ENCODE peak calls at places on chromosome 16, in seven cellular contexts. One of them, this sample, is unnamed.

GRCh38 chr16:2821483-2822157 is 4.6 kb downstream of the PRSS21 start:
- DNase-seq in effector memory CD8-positive, alpha-beta T cell: no peak
- DNase-seq in Jurkat, Clone E6-1: no peak
- DNase-seq in lung microvascular endothelial cell: no peak
- DNase-seq in activated CD4-positive, alpha-beta T cell treated with anti-CD3 and anti-CD28 coated beads, Interleukin-2, amount 10 ng/mL, durations not matched to agents 24 days and 14 days: no peak
- DNase-seq in activated naive CD4-positive, alpha-beta T cell treated with Interleukin-2 at 50 U/mL for 16 hours: no peak
- DNase-seq in amygdala: no peak
- DNase-seq in this sample: no peak

GRCh38 chr16:69693916-69694315 is 32.4 kb downstream of the NQO1 start:
- DNase-seq in amygdala: no peak
- DNase-seq in lung microvascular endothelial cell: no peak
- DNase-seq in effector memory CD8-positive, alpha-beta T cell: no peak
- DNase-seq in Jurkat, Clone E6-1: no peak
- DNase-seq in activated CD4-positive, alpha-beta T cell treated with anti-CD3 and anti-CD28 coated beads, Interleukin-2, amount 10 ng/mL, durations not matched to agents 24 days and 14 days: no peak
- DNase-seq in activated naive CD4-positive, alpha-beta T cell treated with Interleukin-2 at 50 U/mL for 16 hours: no peak
- DNase-seq in this sample: no peak

GRCh38 chr16:88560722-88561484 is 9.3 kb upstream of the ZC3H18 start:
- DNase-seq in Jurkat, Clone E6-1: no peak
- DNase-seq in activated CD4-positive, alpha-beta T cell treated with anti-CD3 and anti-CD28 coated beads, Interleukin-2, amount 10 ng/mL, durations not matched to agents 24 days and 14 days: no peak
- DNase-seq in activated naive CD4-positive, alpha-beta T cell treated with Interleukin-2 at 50 U/mL for 16 hours: no peak
- DNase-seq in lung microvascular endothelial cell: peak; percentile 35
- DNase-seq in amygdala: no peak
- DNase-seq in effector memory CD8-positive, alpha-beta T cell: no peak
- DNase-seq in this sample: peak; percentile 31

GRCh38 chr16:3651461-3652372 is 2.8 kb upstream of the DNASE1 start:
- DNase-seq in activated CD4-positive, alpha-beta T cell treated with anti-CD3 and anti-CD28 coated beads, Interleukin-2, amount 10 ng/mL, durations not matched to agents 24 days and 14 days: no peak
- DNase-seq in effector memory CD8-positive, alpha-beta T cell: no peak
- DNase-seq in Jurkat, Clone E6-1: no peak
- DNase-seq in amygdala: no peak
- DNase-seq in lung microvascular endothelial cell: no peak
- DNase-seq in activated naive CD4-positive, alpha-beta T cell treated with Interleukin-2 at 50 U/mL for 16 hours: no peak
- DNase-seq in this sample: no peak

GRCh38 chr16:30697264-30698138 is 1.5 kb upstream of the SRCAP start:
- DNase-seq in activated CD4-positive, alpha-beta T cell treated with anti-CD3 and anti-CD28 coated beads, Interleukin-2, amount 10 ng/mL, durations not matched to agents 24 days and 14 days: peak; percentile 62
- DNase-seq in amygdala: peak; percentile 96
- DNase-seq in activated naive CD4-positive, alpha-beta T cell treated with Interleukin-2 at 50 U/mL for 16 hours: no peak
- DNase-seq in lung microvascular endothelial cell: no peak
- DNase-seq in Jurkat, Clone E6-1: no peak
- DNase-seq in effector memory CD8-positive, alpha-beta T cell: no peak
- DNase-seq in this sample: peak; percentile 9

GRCh38 chr16:55832788-55833583 is at the start of gene CES1:
- DNase-seq in amygdala: no peak
- DNase-seq in Jurkat, Clone E6-1: no peak
- DNase-seq in activated CD4-positive, alpha-beta T cell treated with anti-CD3 and anti-CD28 coated beads, Interleukin-2, amount 10 ng/mL, durations not matched to agents 24 days and 14 days: no peak
- DNase-seq in lung microvascular endothelial cell: no peak
- DNase-seq in activated naive CD4-positive, alpha-beta T cell treated with Interleukin-2 at 50 U/mL for 16 hours: no peak
- DNase-seq in effector memory CD8-positive, alpha-beta T cell: no peak
- DNase-seq in this sample: peak; percentile 17

GRCh38 chr16:89048087-89048729 is 45.4 kb upstream of the ACSF3 start:
- DNase-seq in lung microvascular endothelial cell: no peak
- DNase-seq in activated CD4-positive, alpha-beta T cell treated with anti-CD3 and anti-CD28 coated beads, Interleukin-2, amount 10 ng/mL, durations not matched to agents 24 days and 14 days: no peak
- DNase-seq in Jurkat, Clone E6-1: no peak
- DNase-seq in effector memory CD8-positive, alpha-beta T cell: no peak
- DNase-seq in activated naive CD4-positive, alpha-beta T cell treated with Interleukin-2 at 50 U/mL for 16 hours: no peak
- DNase-seq in amygdala: no peak
- DNase-seq in this sample: no peak

GRCh38 chr16:64051826-64052225 is 1070.0 kb downstream of the CDH11 start:
- DNase-seq in lung microvascular endothelial cell: peak; percentile 13
- DNase-seq in activated naive CD4-positive, alpha-beta T cell treated with Interleukin-2 at 50 U/mL for 16 hours: no peak
- DNase-seq in effector memory CD8-positive, alpha-beta T cell: no peak
- DNase-seq in activated CD4-positive, alpha-beta T cell treated with anti-CD3 and anti-CD28 coated beads, Interleukin-2, amount 10 ng/mL, durations not matched to agents 24 days and 14 days: no peak
- DNase-seq in amygdala: no peak
- DNase-seq in Jurkat, Clone E6-1: no peak
- DNase-seq in this sample: peak; percentile 3

GRCh38 chr16:55728797-55729196 is 73.0 kb downstream of the SLC6A2 start:
- DNase-seq in activated naive CD4-positive, alpha-beta T cell treated with Interleukin-2 at 50 U/mL for 16 hours: no peak
- DNase-seq in lung microvascular endothelial cell: no peak
- DNase-seq in activated CD4-positive, alpha-beta T cell treated with anti-CD3 and anti-CD28 coated beads, Interleukin-2, amount 10 ng/mL, durations not matched to agents 24 days and 14 days: no peak
- DNase-seq in amygdala: no peak
- DNase-seq in effector memory CD8-positive, alpha-beta T cell: no peak
- DNase-seq in Jurkat, Clone E6-1: no peak
- DNase-seq in this sample: no peak

GRCh38 chr16:814974-815373 is 14.4 kb upstream of the GNG13 start:
- DNase-seq in amygdala: no peak
- DNase-seq in activated naive CD4-positive, alpha-beta T cell treated with Interleukin-2 at 50 U/mL for 16 hours: no peak
- DNase-seq in Jurkat, Clone E6-1: no peak
- DNase-seq in activated CD4-positive, alpha-beta T cell treated with anti-CD3 and anti-CD28 coated beads, Interleukin-2, amount 10 ng/mL, durations not matched to agents 24 days and 14 days: no peak
- DNase-seq in lung microvascular endothelial cell: no peak
- DNase-seq in effector memory CD8-positive, alpha-beta T cell: no peak
- DNase-seq in this sample: peak; percentile 31

GRCh38 chr16:15597135-15597534 is 45.8 kb downstream of the MARF1 start:
- DNase-seq in activated naive CD4-positive, alpha-beta T cell treated with Interleukin-2 at 50 U/mL for 16 hours: no peak
- DNase-seq in lung microvascular endothelial cell: no peak
- DNase-seq in Jurkat, Clone E6-1: no peak
- DNase-seq in amygdala: no peak
- DNase-seq in activated CD4-positive, alpha-beta T cell treated with anti-CD3 and anti-CD28 coated beads, Interleukin-2, amount 10 ng/mL, durations not matched to agents 24 days and 14 days: no peak
- DNase-seq in effector memory CD8-positive, alpha-beta T cell: no peak
- DNase-seq in this sample: no peak

GRCh38 chr16:21166561-21166961 is 8.1 kb downstream of the LDAF1 start:
- DNase-seq in lung microvascular endothelial cell: no peak
- DNase-seq in activated naive CD4-positive, alpha-beta T cell treated with Interleukin-2 at 50 U/mL for 16 hours: no peak
- DNase-seq in effector memory CD8-positive, alpha-beta T cell: no peak
- DNase-seq in amygdala: no peak
- DNase-seq in activated CD4-positive, alpha-beta T cell treated with anti-CD3 and anti-CD28 coated beads, Interleukin-2, amount 10 ng/mL, durations not matched to agents 24 days and 14 days: no peak
- DNase-seq in Jurkat, Clone E6-1: no peak
- DNase-seq in this sample: peak; percentile 51

GRCh38 chr16:68893710-68894705 is 50.7 kb downstream of the TANGO6 start:
- DNase-seq in effector memory CD8-positive, alpha-beta T cell: no peak
- DNase-seq in activated naive CD4-positive, alpha-beta T cell treated with Interleukin-2 at 50 U/mL for 16 hours: no peak
- DNase-seq in amygdala: no peak
- DNase-seq in activated CD4-positive, alpha-beta T cell treated with anti-CD3 and anti-CD28 coated beads, Interleukin-2, amount 10 ng/mL, durations not matched to agents 24 days and 14 days: no peak
- DNase-seq in lung microvascular endothelial cell: peak; percentile 52
- DNase-seq in Jurkat, Clone E6-1: peak; percentile 16
- DNase-seq in this sample: peak; percentile 30

GRCh38 chr16:28326881-28327610 is 34.7 kb downstream of the SBK1 start:
- DNase-seq in lung microvascular endothelial cell: peak; percentile 74
- DNase-seq in activated CD4-positive, alpha-beta T cell treated with anti-CD3 and anti-CD28 coated beads, Interleukin-2, amount 10 ng/mL, durations not matched to agents 24 days and 14 days: peak; percentile 90
- DNase-seq in Jurkat, Clone E6-1: peak; percentile 51
- DNase-seq in activated naive CD4-positive, alpha-beta T cell treated with Interleukin-2 at 50 U/mL for 16 hours: peak; percentile 74
- DNase-seq in effector memory CD8-positive, alpha-beta T cell: peak; percentile 68
- DNase-seq in amygdala: no peak
- DNase-seq in this sample: peak; percentile 42

GRCh38 chr16:67884-68789 is 4.3 kb downstream of the RHBDF1 start:
- DNase-seq in amygdala: no peak
- DNase-seq in activated naive CD4-positive, alpha-beta T cell treated with Interleukin-2 at 50 U/mL for 16 hours: no peak
- DNase-seq in lung microvascular endothelial cell: no peak
- DNase-seq in activated CD4-positive, alpha-beta T cell treated with anti-CD3 and anti-CD28 coated beads, Interleukin-2, amount 10 ng/mL, durations not matched to agents 24 days and 14 days: no peak
- DNase-seq in effector memory CD8-positive, alpha-beta T cell: no peak
- DNase-seq in Jurkat, Clone E6-1: no peak
- DNase-seq in this sample: peak; percentile 61

GRCh38 chr16:14302399-14303181 is 231.5 kb downstream of the MRTFB start:
- DNase-seq in amygdala: no peak
- DNase-seq in lung microvascular endothelial cell: peak; percentile 20
- DNase-seq in activated naive CD4-positive, alpha-beta T cell treated with Interleukin-2 at 50 U/mL for 16 hours: peak; percentile 18
- DNase-seq in activated CD4-positive, alpha-beta T cell treated with anti-CD3 and anti-CD28 coated beads, Interleukin-2, amount 10 ng/mL, durations not matched to agents 24 days and 14 days: peak; percentile 65
- DNase-seq in effector memory CD8-positive, alpha-beta T cell: no peak
- DNase-seq in Jurkat, Clone E6-1: no peak
- DNase-seq in this sample: no peak

GRCh38 chr16:4004206-4004605 is 112.0 kb downstream of the ADCY9 start:
- DNase-seq in activated CD4-positive, alpha-beta T cell treated with anti-CD3 and anti-CD28 coated beads, Interleukin-2, amount 10 ng/mL, durations not matched to agents 24 days and 14 days: no peak
- DNase-seq in amygdala: no peak
- DNase-seq in activated naive CD4-positive, alpha-beta T cell treated with Interleukin-2 at 50 U/mL for 16 hours: no peak
- DNase-seq in Jurkat, Clone E6-1: no peak
- DNase-seq in effector memory CD8-positive, alpha-beta T cell: no peak
- DNase-seq in lung microvascular endothelial cell: no peak
- DNase-seq in this sample: no peak

GRCh38 chr16:83520596-83520995 is 287.2 kb upstream of the HSBP1 start:
- DNase-seq in amygdala: no peak
- DNase-seq in Jurkat, Clone E6-1: no peak
- DNase-seq in effector memory CD8-positive, alpha-beta T cell: no peak
- DNase-seq in lung microvascular endothelial cell: no peak
- DNase-seq in activated naive CD4-positive, alpha-beta T cell treated with Interleukin-2 at 50 U/mL for 16 hours: no peak
- DNase-seq in activated CD4-positive, alpha-beta T cell treated with anti-CD3 and anti-CD28 coated beads, Interleukin-2, amount 10 ng/mL, durations not matched to agents 24 days and 14 days: no peak
- DNase-seq in this sample: no peak

GRCh38 chr16:28107232-28107631 is 43.7 kb upstream of the GSG1L start:
- DNase-seq in effector memory CD8-positive, alpha-beta T cell: no peak
- DNase-seq in lung microvascular endothelial cell: no peak
- DNase-seq in amygdala: no peak
- DNase-seq in activated naive CD4-positive, alpha-beta T cell treated with Interleukin-2 at 50 U/mL for 16 hours: no peak
- DNase-seq in activated CD4-positive, alpha-beta T cell treated with anti-CD3 and anti-CD28 coated beads, Interleukin-2, amount 10 ng/mL, durations not matched to agents 24 days and 14 days: no peak
- DNase-seq in Jurkat, Clone E6-1: no peak
- DNase-seq in this sample: no peak

GRCh38 chr16:67699265-67699664 is 19.9 kb downstream of the GFOD2 start:
- DNase-seq in lung microvascular endothelial cell: no peak
- DNase-seq in activated naive CD4-positive, alpha-beta T cell treated with Interleukin-2 at 50 U/mL for 16 hours: no peak
- DNase-seq in activated CD4-positive, alpha-beta T cell treated with anti-CD3 and anti-CD28 coated beads, Interleukin-2, amount 10 ng/mL, durations not matched to agents 24 days and 14 days: no peak
- DNase-seq in effector memory CD8-positive, alpha-beta T cell: no peak
- DNase-seq in amygdala: no peak
- DNase-seq in Jurkat, Clone E6-1: no peak
- DNase-seq in this sample: no peak

GRCh38 chr16:2180962-2181923 is 15.2 kb downstream of the CASKIN1 start:
- DNase-seq in effector memory CD8-positive, alpha-beta T cell: no peak
- DNase-seq in activated naive CD4-positive, alpha-beta T cell treated with Interleukin-2 at 50 U/mL for 16 hours: no peak
- DNase-seq in amygdala: no peak
- DNase-seq in activated CD4-positive, alpha-beta T cell treated with anti-CD3 and anti-CD28 coated beads, Interleukin-2, amount 10 ng/mL, durations not matched to agents 24 days and 14 days: no peak
- DNase-seq in lung microvascular endothelial cell: no peak
- DNase-seq in Jurkat, Clone E6-1: no peak
- DNase-seq in this sample: no peak

GRCh38 chr16:50464325-50465290 is 83.6 kb upstream of the NKD1 start:
- DNase-seq in lung microvascular endothelial cell: no peak
- DNase-seq in activated naive CD4-positive, alpha-beta T cell treated with Interleukin-2 at 50 U/mL for 16 hours: no peak
- DNase-seq in effector memory CD8-positive, alpha-beta T cell: no peak
- DNase-seq in amygdala: no peak
- DNase-seq in activated CD4-positive, alpha-beta T cell treated with anti-CD3 and anti-CD28 coated beads, Interleukin-2, amount 10 ng/mL, durations not matched to agents 24 days and 14 days: no peak
- DNase-seq in Jurkat, Clone E6-1: no peak
- DNase-seq in this sample: no peak

GRCh38 chr16:20671903-20672302 is 25.6 kb downstream of the ACSM1 start:
- DNase-seq in amygdala: no peak
- DNase-seq in activated naive CD4-positive, alpha-beta T cell treated with Interleukin-2 at 50 U/mL for 16 hours: no peak
- DNase-seq in lung microvascular endothelial cell: no peak
- DNase-seq in effector memory CD8-positive, alpha-beta T cell: no peak
- DNase-seq in Jurkat, Clone E6-1: no peak
- DNase-seq in activated CD4-positive, alpha-beta T cell treated with anti-CD3 and anti-CD28 coated beads, Interleukin-2, amount 10 ng/mL, durations not matched to agents 24 days and 14 days: no peak
- DNase-seq in this sample: no peak

GRCh38 chr16:57347858-57348257 is 10.7 kb upstream of the CCL22 start:
- DNase-seq in effector memory CD8-positive, alpha-beta T cell: no peak
- DNase-seq in amygdala: no peak
- DNase-seq in lung microvascular endothelial cell: no peak
- DNase-seq in activated CD4-positive, alpha-beta T cell treated with anti-CD3 and anti-CD28 coated beads, Interleukin-2, amount 10 ng/mL, durations not matched to agents 24 days and 14 days: no peak
- DNase-seq in activated naive CD4-positive, alpha-beta T cell treated with Interleukin-2 at 50 U/mL for 16 hours: no peak
- DNase-seq in Jurkat, Clone E6-1: no peak
- DNase-seq in this sample: no peak

GRCh38 chr16:25040543-25040942 is 25.4 kb upstream of the ARHGAP17 start:
- DNase-seq in amygdala: no peak
- DNase-seq in activated naive CD4-positive, alpha-beta T cell treated with Interleukin-2 at 50 U/mL for 16 hours: no peak
- DNase-seq in lung microvascular endothelial cell: no peak
- DNase-seq in Jurkat, Clone E6-1: no peak
- DNase-seq in activated CD4-positive, alpha-beta T cell treated with anti-CD3 and anti-CD28 coated beads, Interleukin-2, amount 10 ng/mL, durations not matched to agents 24 days and 14 days: no peak
- DNase-seq in effector memory CD8-positive, alpha-beta T cell: no peak
- DNase-seq in this sample: no peak

GRCh38 chr16:82011199-82011641 is at the start of gene SDR42E1:
- DNase-seq in activated CD4-positive, alpha-beta T cell treated with anti-CD3 and anti-CD28 coated beads, Interleukin-2, amount 10 ng/mL, durations not matched to agents 24 days and 14 days: peak; percentile 88
- DNase-seq in Jurkat, Clone E6-1: no peak
- DNase-seq in amygdala: no peak
- DNase-seq in lung microvascular endothelial cell: peak; percentile 54
- DNase-seq in effector memory CD8-positive, alpha-beta T cell: peak; percentile 49
- DNase-seq in activated naive CD4-positive, alpha-beta T cell treated with Interleukin-2 at 50 U/mL for 16 hours: peak; percentile 35
- DNase-seq in this sample: peak; percentile 10

GRCh38 chr16:19704321-19705130 is 13.5 kb downstream of the KNOP1 start:
- DNase-seq in effector memory CD8-positive, alpha-beta T cell: no peak
- DNase-seq in lung microvascular endothelial cell: no peak
- DNase-seq in activated naive CD4-positive, alpha-beta T cell treated with Interleukin-2 at 50 U/mL for 16 hours: no peak
- DNase-seq in amygdala: no peak
- DNase-seq in activated CD4-positive, alpha-beta T cell treated with anti-CD3 and anti-CD28 coated beads, Interleukin-2, amount 10 ng/mL, durations not matched to agents 24 days and 14 days: no peak
- DNase-seq in Jurkat, Clone E6-1: no peak
- DNase-seq in this sample: peak; percentile 79

GRCh38 chr16:9159839-9160550 is 68.6 kb downstream of the HAPSTR1 start:
- DNase-seq in activated naive CD4-positive, alpha-beta T cell treated with Interleukin-2 at 50 U/mL for 16 hours: peak; percentile 11
- DNase-seq in lung microvascular endothelial cell: peak; percentile 62
- DNase-seq in amygdala: peak; percentile 24
- DNase-seq in activated CD4-positive, alpha-beta T cell treated with anti-CD3 and anti-CD28 coated beads, Interleukin-2, amount 10 ng/mL, durations not matched to agents 24 days and 14 days: peak; percentile 90
- DNase-seq in Jurkat, Clone E6-1: peak; percentile 18
- DNase-seq in effector memory CD8-positive, alpha-beta T cell: no peak
- DNase-seq in this sample: peak; percentile 51

GRCh38 chr16:19179890-19180490 is 11.9 kb downstream of the SYT17 start:
- DNase-seq in effector memory CD8-positive, alpha-beta T cell: peak; percentile 20
- DNase-seq in Jurkat, Clone E6-1: peak; percentile 27
- DNase-seq in activated naive CD4-positive, alpha-beta T cell treated with Interleukin-2 at 50 U/mL for 16 hours: peak; percentile 48
- DNase-seq in activated CD4-positive, alpha-beta T cell treated with anti-CD3 and anti-CD28 coated beads, Interleukin-2, amount 10 ng/mL, durations not matched to agents 24 days and 14 days: peak; percentile 85
- DNase-seq in lung microvascular endothelial cell: peak; percentile 72
- DNase-seq in amygdala: no peak
- DNase-seq in this sample: peak; percentile 12

GRCh38 chr16:47920709-47921108 is 235.1 kb downstream of the ABCC12 start:
- DNase-seq in activated naive CD4-positive, alpha-beta T cell treated with Interleukin-2 at 50 U/mL for 16 hours: no peak
- DNase-seq in activated CD4-positive, alpha-beta T cell treated with anti-CD3 and anti-CD28 coated beads, Interleukin-2, amount 10 ng/mL, durations not matched to agents 24 days and 14 days: no peak
- DNase-seq in amygdala: no peak
- DNase-seq in effector memory CD8-positive, alpha-beta T cell: no peak
- DNase-seq in lung microvascular endothelial cell: no peak
- DNase-seq in Jurkat, Clone E6-1: no peak
- DNase-seq in this sample: no peak

GRCh38 chr16:53756329-53756996 is 52.5 kb downstream of the FTO start:
- DNase-seq in activated naive CD4-positive, alpha-beta T cell treated with Interleukin-2 at 50 U/mL for 16 hours: no peak
- DNase-seq in effector memory CD8-positive, alpha-beta T cell: no peak
- DNase-seq in amygdala: no peak
- DNase-seq in activated CD4-positive, alpha-beta T cell treated with anti-CD3 and anti-CD28 coated beads, Interleukin-2, amount 10 ng/mL, durations not matched to agents 24 days and 14 days: no peak
- DNase-seq in lung microvascular endothelial cell: no peak
- DNase-seq in Jurkat, Clone E6-1: no peak
- DNase-seq in this sample: peak; percentile 44